ENCODE peak calls at places on chromosomes 16 and 17, in eight cellular contexts. H is NCI-H1092; K is activated T-cell treated with anti-CD3 and anti-CD28 coated beads for 1 hour; I is ELR; Q is mesendoderm; P is GM23248; E is endothelial cell; R is stimulated activated CD4-positive, alpha-beta T cell treated with anti-CD3 and anti-CD28 coated beads, Interleukin-1b, Interleukin-23, amount 100 ng/mL, for 1 hour. T is an unnamed sample.

GRCh38 chr17:16085066-16085699 is 85.6 kb downstream of the TTC19 start:
- DNase-seq in I (peak; percentile 61), P (peak; percentile 71), E (no peak), H (no peak), R (no peak), Q (no peak), K (no peak), T (peak; percentile 69)

GRCh38 chr17:6233856-6234255 is 163.7 kb downstream of the WSCD1 start:
- DNase-seq in K (no peak), Q (no peak), I (no peak), P (no peak), R (no peak), H (no peak), E (no peak), T (no peak)

GRCh38 chr16:5366126-5366525 is 268.5 kb upstream of the EEF2KMT start:
- DNase-seq in I (no peak), E (no peak), Q (no peak), H (no peak), P (no peak), K (no peak), R (no peak), T (no peak)

GRCh38 chr16:66927918-66928649 is 2.7 kb upstream of the RRAD start:
- DNase-seq in K (no peak), Q (no peak), E (no peak), R (no peak), H (no peak), P (peak; percentile 70), I (peak; percentile 43), T (no peak)

GRCh38 chr16:57720142-57720575 is 15.4 kb upstream of the KATNB1 start:
- DNase-seq in Q (peak; percentile 57), K (peak; percentile 9), I (peak; percentile 73), E (peak; percentile 79), P (peak; percentile 74), H (peak; percentile 17), R (no peak), T (peak; percentile 3)

GRCh38 chr16:11725457-11725856 is 17.2 kb downstream of the TXNDC11 start:
- DNase-seq in P (peak; percentile 8), I (no peak), H (no peak), E (no peak), K (no peak), Q (no peak), R (no peak), T (no peak)

GRCh38 chr17:56635640-56636039 is 42.1 kb downstream of the NOG start:
- DNase-seq in H (no peak), E (no peak), R (no peak), P (peak; percentile 37), I (peak; percentile 58), Q (no peak), K (no peak), T (no peak)

GRCh38 chr16:52501746-52502145 is 45.2 kb downstream of the TOX3 start:
- DNase-seq in R (no peak), H (no peak), K (no peak), I (no peak), E (no peak), Q (no peak), P (no peak), T (no peak)

GRCh38 chr17:16363749-16364536 is 10.7 kb upstream of the CENPV start:
- DNase-seq in E (peak; percentile 77), P (peak; percentile 69), Q (peak; percentile 85), I (peak; percentile 84), H (peak; percentile 61), R (peak; percentile 64), K (peak; percentile 67), T (peak; percentile 60)

GRCh38 chr16:28090646-28091377 is 27.3 kb upstream of the GSG1L start:
- DNase-seq in K (no peak), R (no peak), Q (peak; percentile 93), P (peak; percentile 65), H (no peak), I (peak; percentile 85), E (peak; percentile 38), T (no peak)

GRCh38 chr16:80725566-80726162 is 78.7 kb downstream of the CDYL2 start:
- DNase-seq in K (no peak), E (no peak), P (no peak), I (no peak), Q (no peak), R (no peak), H (no peak), T (no peak)

GRCh38 chr16:66054095-66054494 is 312.4 kb upstream of the CDH5 start:
- DNase-seq in H (no peak), R (no peak), Q (peak; percentile 37), I (no peak), P (no peak), K (no peak), E (no peak), T (no peak)

GRCh38 chr16:592518-593306 is 2.8 kb downstream of the RAB40C start:
- DNase-seq in I (no peak), Q (no peak), R (no peak), H (peak; percentile 50), E (no peak), K (no peak), P (peak; percentile 20), T (no peak)

GRCh38 chr17:6927290-6927844 is 68.5 kb upstream of the ALOX12 start:
- DNase-seq in R (no peak), H (no peak), P (peak; percentile 77), K (no peak), E (no peak), I (peak; percentile 33), Q (no peak), T (no peak)

GRCh38 chr17:50697663-50698272 is 9.9 kb downstream of the ANKRD40 start:
- DNase-seq in I (no peak), R (no peak), Q (no peak), E (no peak), H (no peak), K (no peak), P (no peak), T (no peak)

GRCh38 chr17:57084802-57085447 is at the start of gene AKAP1:
- DNase-seq in R (peak; percentile 81), E (peak; percentile 98), I (peak; percentile 97), P (peak; percentile 99), H (peak; percentile 93), K (peak; percentile 85), Q (peak; percentile 97), T (peak; percentile 85)

GRCh38 chr16:50741225-50741807 is 570 bp upstream of the CYLD start:
- DNase-seq in I (peak; percentile 29), R (no peak), Q (no peak), H (no peak), P (peak; percentile 61), K (no peak), E (no peak), T (no peak)

GRCh38 chr17:34556384-34556783 is 23.0 kb upstream of the TMEM132E start:
- DNase-seq in H (no peak), R (no peak), Q (peak; percentile 90), P (peak; percentile 20), K (no peak), E (peak; percentile 59), I (peak; percentile 10), T (peak; percentile 1)

GRCh38 chr17:37312137-37312923 is 63.5 kb upstream of the C17orf78 start:
- DNase-seq in Q (peak; percentile 48), R (no peak), K (no peak), I (no peak), H (no peak), E (no peak), P (peak; percentile 27), T (no peak)

GRCh38 chr17:27996157-27997043 is 46.1 kb upstream of the NLK start:
- DNase-seq in R (no peak), P (no peak), I (no peak), E (no peak), H (no peak), Q (no peak), K (no peak), T (no peak)

GRCh38 chr17:49576121-49576905 is 642 bp downstream of the NXPH3 start:
- DNase-seq in H (no peak), R (no peak), K (no peak), P (peak; percentile 78), I (peak; percentile 67), E (peak; percentile 58), Q (peak; percentile 76), T (no peak)

GRCh38 chr16:11806721-11807120 is 9.7 kb upstream of the ZC3H7A start:
- DNase-seq in I (no peak), E (no peak), P (peak; percentile 69), H (no peak), K (no peak), R (no peak), Q (no peak), T (no peak)

GRCh38 chr16:88977028-88977844 is at the start of gene CBFA2T3:
- DNase-seq in P (no peak), E (peak; percentile 70), I (peak; percentile 28), K (no peak), Q (no peak), H (no peak), R (no peak), T (no peak)

GRCh38 chr17:77973953-77974352 is 15.4 kb downstream of the TNRC6C start:
- DNase-seq in R (no peak), Q (no peak), I (no peak), H (no peak), K (no peak), P (no peak), E (no peak), T (no peak)

GRCh38 chr16:19406891-19407491 is 10.7 kb upstream of the TMC5 start:
- DNase-seq in R (no peak), H (no peak), E (no peak), P (no peak), I (no peak), Q (no peak), K (no peak), T (no peak)

GRCh38 chr16:57041182-57042156 is 50.9 kb upstream of the CPNE2 start:
- DNase-seq in K (peak; percentile 75), H (no peak), E (no peak), Q (no peak), R (peak; percentile 61), P (no peak), I (no peak), T (no peak)

GRCh38 chr17:82003411-82004381 is 19.0 kb downstream of the CENPX start:
- DNase-seq in H (no peak), R (no peak), P (peak; percentile 99), I (peak; percentile 99), Q (peak; percentile 87), K (no peak), E (no peak), T (peak; percentile 83)

GRCh38 chr16:5015351-5015750 is 18.4 kb downstream of the NAGPA start:
- DNase-seq in I (no peak), E (no peak), Q (peak; percentile 9), P (no peak), K (no peak), R (no peak), H (no peak), T (no peak)

GRCh38 chr17:34493903-34494302 is 85.5 kb upstream of the TMEM132E start:
- DNase-seq in E (no peak), R (no peak), Q (no peak), K (no peak), H (no peak), P (no peak), I (no peak), T (no peak)

GRCh38 chr17:44327715-44328449 is 3.3 kb upstream of the SLC25A39 start:
- DNase-seq in K (no peak), H (no peak), Q (no peak), P (no peak), E (no peak), R (no peak), I (no peak), T (no peak)

GRCh38 chr16:25785361-25785760 is 93.6 kb downstream of the HS3ST4 start:
- DNase-seq in Q (peak; percentile 83), H (no peak), E (no peak), P (no peak), K (no peak), I (no peak), R (no peak), T (no peak)

T was measured in astrocyte of the cerebellum.